ENCODE peak calls at places on chromosomes 4 and X, in seven cellular contexts. R is A549, S is SK-N-SH, D is transverse colon, K is sigmoid colon, W is suprapubic skin, N is stomach. L is an unnamed sample.

GRCh38 chrX:47960400-47960799 is 43.4 kb downstream of the ZNF182 start:
- DNase-seq in R (no peak), S (no peak), D (no peak), K (no peak), W (no peak), N (no peak), L (no peak)

GRCh38 chr4:56655627-56656345 is 25.3 kb downstream of the HOPX start:
- DNase-seq in R (no peak), S (peak), D (peak), K (no peak), W (peak), N (no peak), L (no peak)

GRCh38 chr4:176489001-176489400 is 169.2 kb downstream of the SPCS3 start:
- DNase-seq in R (no peak), S (no peak), D (no peak), K (no peak), W (no peak), N (no peak), L (no peak)

GRCh38 chr4:185082549-185082948 is 60.5 kb upstream of the SLC25A4 start:
- DNase-seq in R (no peak), S (no peak), D (no peak), K (no peak), W (no peak), N (no peak), L (no peak)

GRCh38 chr4:20816287-20816686 is 116.0 kb downstream of the PACRGL start:
- DNase-seq in R (no peak), S (no peak), D (no peak), K (no peak), W (no peak), N (no peak), L (no peak)

GRCh38 chr4:81164623-81165416 is 50.2 kb downstream of the PRKG2 start:
- DNase-seq in R (peak), S (no peak), D (peak), K (no peak), W (no peak), N (no peak), L (no peak)

GRCh38 chr4:166088576-166088975 is 215.5 kb downstream of the TLL1 start:
- DNase-seq in R (no peak), S (peak), D (no peak), K (no peak), W (no peak), N (no peak), L (no peak)

GRCh38 chrX:139932077-139932900 is 564 bp downstream of the ATP11C start:
- DNase-seq in R (peak), S (peak), D (peak), K (peak), W (peak), N (peak), L (peak)

GRCh38 chrX:8404958-8405357 is 59.7 kb upstream of the VCX3B start:
- DNase-seq in R (no peak), S (no peak), D (no peak), K (no peak), W (no peak), N (no peak), L (no peak)

GRCh38 chr4:73281982-73282381 is 23.4 kb upstream of the ANKRD17 start:
- DNase-seq in R (no peak), S (no peak), D (no peak), K (no peak), W (no peak), N (no peak), L (no peak)

GRCh38 chr4:144350706-144351105 is 210.2 kb upstream of the GYPA start:
- DNase-seq in R (no peak), S (no peak), D (no peak), K (no peak), W (no peak), N (no peak), L (no peak)

GRCh38 chrX:5708209-5708608 is 520.5 kb downstream of the NLGN4X start:
- DNase-seq in R (no peak), S (no peak), D (no peak), K (no peak), W (no peak), N (no peak), L (no peak)

GRCh38 chrX:139026406-139027200 is 315.1 kb upstream of the FGF13 start:
- DNase-seq in R (no peak), S (no peak), D (no peak), K (no peak), W (no peak), N (no peak), L (no peak)

GRCh38 chrX:108139303-108139702 is 47.7 kb downstream of the ATG4A start:
- DNase-seq in R (no peak), S (peak), D (no peak), K (no peak), W (no peak), N (no peak), L (no peak)

GRCh38 chr4:4333265-4333706 is 43.2 kb downstream of the ZBTB49 start:
- DNase-seq in R (no peak), S (no peak), D (peak), K (peak), W (no peak), N (peak), L (peak)

GRCh38 chr4:36348403-36348938 is 67.1 kb downstream of the DTHD1 start:
- DNase-seq in R (no peak), S (no peak), D (no peak), K (no peak), W (no peak), N (no peak), L (no peak)

GRCh38 chrX:101370888-101371504 is 15.0 kb downstream of the BTK start:
- DNase-seq in R (no peak), S (no peak), D (no peak), K (no peak), W (no peak), N (no peak), L (no peak)

GRCh38 chr4:48578132-48578964 is 88.3 kb downstream of the ZAR1 start:
- DNase-seq in R (peak), S (peak), D (peak), K (peak), W (no peak), N (peak), L (peak)

GRCh38 chr4:2292679-2293108 is 30.8 kb upstream of the MXD4 start:
- DNase-seq in R (no peak), S (peak), D (no peak), K (no peak), W (peak), N (no peak), L (no peak)

GRCh38 chr4:47383829-47384427 is 79.6 kb downstream of the COMMD8 start:
- DNase-seq in R (peak), S (peak), D (no peak), K (no peak), W (no peak), N (no peak), L (no peak)

GRCh38 chr4:176432811-176433540 is 113.2 kb downstream of the SPCS3 start:
- DNase-seq in R (no peak), S (no peak), D (no peak), K (no peak), W (no peak), N (no peak), L (no peak)

GRCh38 chr4:55768291-55768690 is 51.3 kb upstream of the EXOC1L start:
- DNase-seq in R (peak), S (no peak), D (no peak), K (no peak), W (no peak), N (no peak), L (no peak)

GRCh38 chr4:91064157-91064853 is 937.1 kb downstream of the CCSER1 start:
- DNase-seq in R (peak), S (peak), D (no peak), K (no peak), W (no peak), N (no peak), L (no peak)

GRCh38 chrX:16610121-16610565 is 39.8 kb upstream of the S100G start:
- DNase-seq in R (no peak), S (no peak), D (no peak), K (no peak), W (no peak), N (no peak), L (no peak)

GRCh38 chr4:2009651-2010233 is 968 bp upstream of the NELFA start:
- DNase-seq in R (peak), S (peak), D (peak), K (no peak), W (peak), N (peak), L (peak)

GRCh38 chr4:110059556-110060191 is 138.7 kb downstream of the ELOVL6 start:
- DNase-seq in R (peak), S (no peak), D (peak), K (no peak), W (no peak), N (no peak), L (no peak)

GRCh38 chr4:177879851-177880250 is 437.6 kb upstream of the AGA start:
- DNase-seq in R (peak), S (no peak), D (no peak), K (peak), W (no peak), N (no peak), L (no peak)

GRCh38 chr4:10889819-10890218 is 205.3 kb upstream of the CLNK start:
- DNase-seq in R (no peak), S (no peak), D (no peak), K (no peak), W (no peak), N (no peak), L (no peak)
- TF ChIP-seq CTCF in R (no peak), S (no peak), D (no peak), K (no peak), W (no peak), N (no peak), L (no peak)

GRCh38 chr4:112147697-112148096 is 2.4 kb downstream of the FAM241A start:
- DNase-seq in R (no peak), S (no peak), D (no peak), K (no peak), W (no peak), N (no peak), L (no peak)

GRCh38 chr4:112142152-112142551 is 3.1 kb upstream of the FAM241A start:
- DNase-seq in R (no peak), S (no peak), D (no peak), K (no peak), W (no peak), N (no peak), L (no peak)

GRCh38 chr4:112144546-112145325 is 518 bp upstream of the FAM241A start:
- DNase-seq in R (no peak), S (no peak), D (no peak), K (no peak), W (no peak), N (no peak), L (no peak)

GRCh38 chr4:112145820-112146813 is 863 bp downstream of the FAM241A start:
- DNase-seq in R (peak), S (peak), D (peak), K (peak), W (peak), N (peak), L (peak)

DNA sequence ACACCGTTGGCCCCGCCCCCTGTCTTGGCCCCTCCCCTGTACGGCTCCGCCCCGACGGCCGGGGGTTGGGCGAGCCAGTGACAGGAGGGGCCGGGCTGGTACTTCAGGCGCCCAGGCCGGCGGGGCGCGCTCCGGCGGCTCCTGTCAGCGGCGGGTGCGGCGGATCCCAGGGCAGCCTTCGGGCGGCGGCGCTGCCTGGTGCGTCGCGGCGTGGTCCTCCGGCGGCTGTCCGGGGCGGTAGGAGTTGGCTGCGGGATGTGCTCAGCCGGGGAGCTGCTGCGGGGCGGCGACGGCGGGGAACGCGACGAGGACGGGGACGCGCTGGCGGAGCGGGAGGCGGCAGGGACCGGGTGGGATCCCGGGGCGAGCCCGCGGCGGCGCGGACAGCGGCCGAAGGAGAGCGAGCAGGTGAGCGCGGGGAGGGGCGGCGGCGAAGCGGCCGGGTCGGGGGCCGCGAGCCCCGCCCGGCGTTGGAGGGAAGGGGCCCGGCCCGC is at the start of gene FAM241A:
- DNase-seq in R (peak), S (peak), D (peak), K (peak), W (peak), N (peak), L (peak)
- TF ChIP-seq EP300 in R (no peak), S (no peak), D (no peak), K (no peak), W (no peak), N (no peak), L (no peak)

DNA sequence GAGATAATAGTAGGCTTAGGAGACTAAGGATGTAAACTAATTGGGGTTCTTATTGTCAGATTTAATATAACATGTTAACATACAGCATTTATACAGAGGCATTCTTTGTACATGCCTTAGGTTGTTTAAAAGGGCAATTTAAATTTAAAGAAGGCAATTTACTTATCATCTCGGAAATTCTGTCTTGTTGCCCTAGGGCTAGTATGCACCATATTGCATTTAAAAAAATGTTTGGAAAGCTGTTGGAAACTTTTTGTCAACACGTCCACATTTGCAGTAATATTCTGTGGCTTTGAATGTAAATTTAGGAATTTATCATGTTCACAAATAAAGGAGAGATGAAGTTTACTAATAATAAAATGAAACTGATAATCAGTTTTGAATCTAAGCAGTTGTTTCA is 25.6 kb downstream of the GALNT7 start:
- DNase-seq in R (no peak), S (no peak), D (no peak), K (no peak), W (no peak), N (no peak), L (no peak)
- TF ChIP-seq CTCF in R (no peak), S (no peak), D (no peak), K (no peak), W (no peak), N (no peak), L (no peak)

GRCh38 chrX:46545111-46546005 is at the start of gene ZNF674:
- DNase-seq in R (peak), S (peak), D (peak), K (peak), W (peak), N (peak), L (peak)
- TF ChIP-seq EP300 in R (no peak), S (no peak), D (no peak), K (no peak), W (no peak), N (no peak), L (no peak)

GRCh38 chr4:118798658-118799057 is 37.3 kb downstream of the SEC24D start:
- DNase-seq in R (no peak), S (peak), D (no peak), K (no peak), W (no peak), N (no peak), L (no peak)
- TF ChIP-seq CTCF in R (no peak), S (no peak), D (no peak), K (no peak), W (no peak), N (no peak), L (no peak)

GRCh38 chr4:148694702-148695101 is 252.5 kb upstream of the NR3C2 start:
- DNase-seq in R (no peak), S (no peak), D (no peak), K (no peak), W (no peak), N (no peak), L (no peak)
- TF ChIP-seq EP300 in R (no peak), S (no peak), D (no peak), K (no peak), W (no peak), N (no peak), L (no peak)